ENCODE peak calls at places on chromosomes 16 and 17, in six cellular contexts. G is AG04450, H is H9, J is thoracic aorta, I is bronchial epithelial cell, O is progenitor cell of endocrine pancreas. C is an unnamed sample.

GRCh38 chr16:85514601-85515318 is 98.4 kb upstream of the GSE1 start:
- DNase-seq in G (peak), H (no peak), J (peak), I (peak), O (no peak), C (peak)

GRCh38 chr17:83203073-83203471 is 123.7 kb downstream of the METRNL start:
- DNase-seq in G (peak), H (no peak), J (peak), I (no peak), O (no peak), C (no peak)

GRCh38 chr17:4152471-4152870 is 9.5 kb downstream of the CYB5D2 start:
- DNase-seq in G (no peak), H (no peak), J (no peak), I (peak), O (no peak), C (no peak)

GRCh38 chr17:83053021-83053778 is 26.2 kb upstream of the METRNL start:
- DNase-seq in G (no peak), H (peak), J (no peak), I (no peak), O (no peak), C (no peak)

GRCh38 chr16:81997738-81998137 is 13.5 kb downstream of the SDR42E1 start:
- DNase-seq in G (peak), H (no peak), J (no peak), I (peak), O (no peak), C (no peak)

GRCh38 chr16:78147846-78148535 is 48.5 kb downstream of the WWOX start:
- DNase-seq in G (no peak), H (no peak), J (no peak), I (peak), O (no peak), C (no peak)

GRCh38 chr17:59844884-59845594 is 47.7 kb downstream of the TUBD1 start:
- DNase-seq in G (no peak), H (no peak), J (no peak), I (peak), O (no peak), C (no peak)

GRCh38 chr16:14310519-14310991 is 239.4 kb downstream of the MRTFB start:
- DNase-seq in G (no peak), H (peak), J (no peak), I (no peak), O (no peak), C (no peak)

GRCh38 chr17:45923511-45924268 is 29.3 kb downstream of the MAPT start:
- DNase-seq in G (no peak), H (no peak), J (no peak), I (no peak), O (no peak), C (no peak)

GRCh38 chr16:4616047-4616811 is 1.5 kb upstream of the UBALD1 start:
- DNase-seq in G (peak), H (peak), J (peak), I (peak), O (peak), C (peak)

DNA sequence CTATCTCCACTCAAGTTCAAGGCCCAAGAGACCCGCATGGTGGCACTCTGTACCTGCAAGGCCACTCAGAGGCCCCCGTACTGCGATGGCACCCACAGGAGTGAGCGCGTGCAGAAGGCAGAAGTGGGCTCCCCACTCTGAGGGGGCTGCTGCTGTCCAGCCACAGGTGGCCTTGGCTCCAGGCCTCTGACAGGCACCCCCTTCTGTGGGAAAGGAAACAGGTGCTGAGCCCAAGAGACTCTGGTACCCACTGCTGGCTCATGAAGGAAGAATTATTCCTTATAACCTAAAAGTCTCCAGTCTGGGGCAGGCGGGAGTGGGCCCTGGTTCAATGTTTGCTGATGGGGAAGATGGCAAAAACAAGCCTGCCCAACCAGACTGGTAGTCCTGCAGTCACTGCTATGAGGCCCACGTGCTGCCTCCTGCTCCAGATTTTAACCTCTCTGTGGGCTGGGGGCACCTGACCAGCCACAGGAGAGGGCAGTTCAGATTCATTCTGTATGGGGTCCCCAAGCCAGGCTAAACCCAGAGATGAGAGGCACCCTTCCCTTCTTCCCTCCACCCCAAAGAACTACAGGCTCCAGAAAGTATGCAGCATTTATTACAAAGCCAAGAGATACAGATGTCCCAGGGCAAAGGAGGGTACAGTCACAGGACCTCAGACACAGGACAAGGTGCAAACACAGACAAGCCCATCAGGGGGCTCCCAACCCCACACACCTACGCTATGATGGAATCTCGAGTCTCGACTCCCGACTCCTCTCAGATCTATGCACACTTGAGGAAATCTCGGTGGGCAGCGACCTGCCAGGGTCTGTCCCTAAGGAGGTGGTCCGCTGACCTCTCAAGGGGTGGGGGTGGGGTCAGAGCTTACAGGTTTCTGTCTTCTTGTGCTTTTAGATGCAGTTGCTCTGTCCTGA is 3.4 kb downstream of the CISD3 start:
- DNase-seq in G (no peak), H (peak), J (no peak), I (no peak), O (no peak), C (no peak)
- TF ChIP-seq CTCF in G (peak), H (peak), J (no peak), I (peak), O (peak), C (no peak)

DNA sequence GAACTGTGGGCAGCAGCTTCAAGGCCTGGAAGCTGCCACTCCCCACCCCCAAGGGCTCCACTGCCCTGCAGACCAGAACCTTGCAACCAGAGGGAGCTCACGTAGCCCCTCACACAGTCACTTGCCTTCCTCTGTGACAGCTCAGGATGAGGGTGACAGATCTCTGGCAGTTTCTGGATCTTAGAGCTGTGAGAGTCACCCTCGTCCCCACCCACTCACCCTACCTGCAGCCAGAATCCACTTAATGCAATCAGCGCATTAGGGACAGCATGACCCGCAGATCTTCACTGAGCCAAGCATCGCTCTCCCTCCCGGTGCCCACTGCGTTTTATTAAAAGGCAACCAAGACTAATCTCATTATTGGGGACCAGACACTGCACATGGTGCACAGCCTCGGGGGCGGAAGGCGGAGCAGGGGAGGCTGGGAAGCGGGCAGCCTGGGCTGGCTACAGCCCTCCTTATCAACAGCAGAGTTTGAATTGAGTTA is 3.5 kb downstream of the CYB561 start:
- DNase-seq in G (no peak), H (peak), J (no peak), I (no peak), O (no peak), C (no peak)
- TF ChIP-seq CTCF in G (peak), H (peak), J (no peak), I (peak), O (no peak), C (no peak)

GRCh38 chr17:78895322-78895721 is 7.7 kb downstream of the CEP295NL start:
- DNase-seq in G (no peak), H (no peak), J (no peak), I (no peak), O (no peak), C (no peak)

GRCh38 chr17:78897639-78897996 is 5.4 kb downstream of the CEP295NL start:
- DNase-seq in G (no peak), H (no peak), J (no peak), I (no peak), O (no peak), C (no peak)

GRCh38 chr17:78898075-78898836 is 4.7 kb downstream of the CEP295NL start:
- DNase-seq in G (no peak), H (no peak), J (no peak), I (no peak), O (no peak), C (no peak)

GRCh38 chr17:78896834-78897638 is 6.0 kb downstream of the CEP295NL start:
- DNase-seq in G (no peak), H (no peak), J (no peak), I (no peak), O (no peak), C (no peak)

GRCh38 chr17:78896091-78896833 is 6.7 kb downstream of the CEP295NL start:
- DNase-seq in G (no peak), H (no peak), J (no peak), I (no peak), O (no peak), C (no peak)
- TF ChIP-seq CTCF in G (no peak), H (no peak), J (no peak), I (no peak), O (no peak), C (no peak)

GRCh38 chr17:21289902-21290571 is 5.5 kb downstream of the MAP2K3 start:
- DNase-seq in G (no peak), H (no peak), J (no peak), I (no peak), O (no peak), C (no peak)
- TF ChIP-seq CTCF in G (no peak), H (peak), J (no peak), I (no peak), O (no peak), C (no peak)

GRCh38 chr17:50550661-50551432 is 3.9 kb downstream of the SPATA20 start:
- DNase-seq in G (peak), H (peak), J (peak), I (peak), O (peak), C (peak)
- TF ChIP-seq CTCF in G (peak), H (peak), J (peak), I (peak), O (peak), C (peak)

C was measured in osteocyte.